ENCODE peak calls at places on chromosomes 4 and X, in six cellular contexts. O is neuronal stem cell, P is IMR-90, E is H9, X is mesenchymal stem cell, U is H1. R is an unnamed sample.
A peak's percentile ranks its signal among the peaks of the same experiment; 100 is the strongest.

GRCh38 chr4:152972821-152973613 is 36.9 kb downstream of the FHDC1 start:
- DNase-seq in O (no peak), P (peak; percentile 92), E (peak; percentile 16), X (peak; percentile 45), U (no peak), R (peak; percentile 27)

GRCh38 chr4:99945718-99946345 is 586 bp downstream of the DNAJB14 start:
- DNase-seq in O (peak; percentile 9), P (peak; percentile 21), E (no peak), X (peak; percentile 60), U (no peak), R (peak; percentile 61)

GRCh38 chrX:127457161-127457560 is 595.0 kb downstream of the ACTRT1 start:
- DNase-seq in O (no peak), P (no peak), E (no peak), X (no peak), U (no peak), R (no peak)

GRCh38 chr4:86564795-86565194 is 29.3 kb upstream of the PTPN13 start:
- DNase-seq in O (no peak), P (no peak), E (no peak), X (no peak), U (no peak), R (no peak)

GRCh38 chr4:89026542-89026941 is 30.4 kb downstream of the FAM13A start:
- DNase-seq in O (no peak), P (no peak), E (no peak), X (no peak), U (no peak), R (no peak)

GRCh38 chrX:16552546-16552945 is 97.4 kb upstream of the S100G start:
- DNase-seq in O (no peak), P (peak; percentile 56), E (no peak), X (no peak), U (no peak), R (peak; percentile 63)

GRCh38 chr4:87310691-87311335 is 11.9 kb downstream of the HSD17B13 start:
- DNase-seq in O (no peak), P (no peak), E (no peak), X (peak; percentile 20), U (no peak), R (no peak)

GRCh38 chrX:49237060-49237459 is 1.8 kb downstream of the CCDC22 start:
- DNase-seq in O (no peak), P (no peak), E (no peak), X (no peak), U (no peak), R (peak; percentile 0)

GRCh38 chr4:170047774-170048354 is 21.7 kb upstream of the MFAP3L start:
- DNase-seq in O (peak; percentile 59), P (peak; percentile 71), E (no peak), X (peak; percentile 69), U (no peak), R (peak; percentile 59)

GRCh38 chrX:13721819-13722527 is 12.4 kb downstream of the TRAPPC2 start:
- DNase-seq in O (no peak), P (peak; percentile 86), E (no peak), X (peak; percentile 74), U (no peak), R (no peak)

GRCh38 chr4:86775061-86775460 is 74.1 kb downstream of the SLC10A6 start:
- DNase-seq in O (no peak), P (no peak), E (no peak), X (no peak), U (no peak), R (no peak)

GRCh38 chrX:130772313-130773140 is 130.5 kb downstream of the ENOX2 start:
- DNase-seq in O (no peak), P (peak; percentile 73), E (no peak), X (peak; percentile 70), U (no peak), R (peak; percentile 58)

GRCh38 chrX:35858916-35859315 is 60.6 kb upstream of the CFAP47 start:
- DNase-seq in O (no peak), P (no peak), E (no peak), X (peak; percentile 33), U (no peak), R (no peak)

GRCh38 chr4:51885371-51885770 is 42.4 kb downstream of the DCUN1D4 start:
- DNase-seq in O (no peak), P (peak; percentile 28), E (peak; percentile 49), X (peak; percentile 48), U (no peak), R (peak; percentile 38)

GRCh38 chr4:97627785-97628184 is 515.5 kb downstream of the STPG2 start:
- DNase-seq in O (peak; percentile 31), P (no peak), E (no peak), X (no peak), U (no peak), R (no peak)

GRCh38 chr4:17029432-17029831 is 131.0 kb upstream of the LDB2 start:
- DNase-seq in O (no peak), P (no peak), E (no peak), X (no peak), U (no peak), R (no peak)

GRCh38 chr4:13524504-13525243 is 19.6 kb downstream of the NKX3-2 start:
- DNase-seq in O (no peak), P (peak; percentile 57), E (no peak), X (peak; percentile 78), U (no peak), R (no peak)

GRCh38 chrX:9619581-9619980 is 146.1 kb downstream of the GPR143 start:
- DNase-seq in O (no peak), P (no peak), E (peak; percentile 41), X (no peak), U (no peak), R (no peak)

GRCh38 chr4:154928640-154929257 is 147.7 kb downstream of the RBM46 start:
- DNase-seq in O (peak; percentile 21), P (peak; percentile 55), E (peak; percentile 39), X (no peak), U (peak; percentile 17), R (no peak)

GRCh38 chr4:100248476-100248875 is 58.2 kb upstream of the DDIT4L start:
- DNase-seq in O (no peak), P (no peak), E (no peak), X (no peak), U (no peak), R (peak; percentile 74)

GRCh38 chrX:78104447-78105176 is 564 bp downstream of the PGK1 start:
- DNase-seq in O (no peak), P (peak; percentile 31), E (no peak), X (peak; percentile 47), U (no peak), R (peak; percentile 6)

GRCh38 chrX:130746709-130747347 is 156.2 kb downstream of the ENOX2 start:
- DNase-seq in O (no peak), P (peak; percentile 22), E (no peak), X (no peak), U (no peak), R (no peak)

GRCh38 chrX:116378961-116379360 is 57.4 kb upstream of the SLC6A14 start:
- DNase-seq in O (no peak), P (no peak), E (no peak), X (no peak), U (no peak), R (no peak)

GRCh38 chrX:118780915-118781314 is 42.7 kb upstream of the ZCCHC12 start:
- DNase-seq in O (no peak), P (peak; percentile 24), E (no peak), X (peak; percentile 2), U (no peak), R (no peak)

GRCh38 chr4:82431026-82431745 is 796 bp downstream of the ENOPH1 start:
- DNase-seq in O (no peak), P (peak; percentile 39), E (peak; percentile 42), X (peak; percentile 39), U (no peak), R (peak; percentile 54)

GRCh38 chr4:168551211-168551610 is 54.4 kb downstream of the PALLD start:
- DNase-seq in O (no peak), P (peak; percentile 91), E (no peak), X (no peak), U (no peak), R (no peak)

GRCh38 chrX:72121381-72121780 is 10.3 kb downstream of the RTL5 start:
- DNase-seq in O (no peak), P (peak; percentile 75), E (no peak), X (peak; percentile 78), U (no peak), R (no peak)

DNA sequence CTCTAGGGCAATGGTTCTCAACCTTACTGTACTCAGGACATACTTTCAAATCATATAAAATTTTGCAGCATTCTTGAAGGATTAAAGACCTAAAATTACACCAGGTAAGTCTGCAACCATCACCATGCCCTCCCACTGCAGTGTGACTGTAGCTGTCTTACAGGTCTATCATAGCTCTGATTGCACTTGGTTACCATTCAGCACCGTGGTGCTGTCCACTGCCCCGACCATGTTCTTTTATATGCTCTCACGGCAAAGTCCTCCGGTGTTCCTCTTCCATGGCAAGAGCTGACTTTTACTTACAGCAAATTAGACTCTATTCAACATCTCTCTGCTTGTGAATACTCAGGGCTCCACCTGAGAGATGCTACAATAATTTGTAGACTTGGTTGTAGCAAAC is 11.5 kb downstream of the CRMP1 start:
- DNase-seq in O (no peak), P (peak; percentile 6), E (no peak), X (no peak), U (no peak), R (no peak)
- H3K79me1 ChIP-seq in O (peaks cover 13% of the 10 kb centered on the region), P (no peaks in the 10 kb centered on the region), E (peaks cover 31% of the 10 kb centered on the region), X (no peaks in the 10 kb centered on the region), U (peaks cover 42% of the 10 kb centered on the region), R (no peaks in the 10 kb centered on the region)

GRCh38 chrX:101051549-101052302 is at the start of gene TRMT2B:
- DNase-seq in O (peak; percentile 40), P (peak; percentile 64), E (peak; percentile 78), X (peak; percentile 80), U (peak; percentile 36), R (peak; percentile 52)
- H3K4ac ChIP-seq in O (no peak within 1 kb of the TSS), P (peak within 1 kb of the TSS; percentile 94), E (no peak within 1 kb of the TSS), X (no peak within 1 kb of the TSS), U (no peak within 1 kb of the TSS), R (peak within 1 kb of the TSS; percentile 14)

GRCh38 chrX:132266583-132267355 is 47.5 kb upstream of the RAP2C start:
- DNase-seq in O (no peak), P (peak; percentile 61), E (no peak), X (peak; percentile 34), U (no peak), R (peak; percentile 0)
- H3K14ac ChIP-seq in O (no peak overlapping the region), P (no peak overlapping the region), E (no peak overlapping the region), X (no peak overlapping the region), U (no peak overlapping the region), R (no peak overlapping the region)

GRCh38 chr4:5885733-5886132 is 7.2 kb downstream of the CRMP1 start:
- DNase-seq in O (no peak), P (no peak), E (no peak), X (no peak), U (no peak), R (no peak)

GRCh38 chr4:5887011-5887360 is 5.9 kb downstream of the CRMP1 start:
- DNase-seq in O (no peak), P (no peak), E (no peak), X (no peak), U (no peak), R (no peak)

GRCh38 chr4:5878359-5878758 is 14.5 kb downstream of the CRMP1 start:
- DNase-seq in O (no peak), P (no peak), E (no peak), X (no peak), U (no peak), R (no peak)

GRCh38 chr4:5883916-5884315 is 9.0 kb downstream of the CRMP1 start:
- DNase-seq in O (no peak), P (no peak), E (no peak), X (peak; percentile 19), U (no peak), R (no peak)

DNA sequence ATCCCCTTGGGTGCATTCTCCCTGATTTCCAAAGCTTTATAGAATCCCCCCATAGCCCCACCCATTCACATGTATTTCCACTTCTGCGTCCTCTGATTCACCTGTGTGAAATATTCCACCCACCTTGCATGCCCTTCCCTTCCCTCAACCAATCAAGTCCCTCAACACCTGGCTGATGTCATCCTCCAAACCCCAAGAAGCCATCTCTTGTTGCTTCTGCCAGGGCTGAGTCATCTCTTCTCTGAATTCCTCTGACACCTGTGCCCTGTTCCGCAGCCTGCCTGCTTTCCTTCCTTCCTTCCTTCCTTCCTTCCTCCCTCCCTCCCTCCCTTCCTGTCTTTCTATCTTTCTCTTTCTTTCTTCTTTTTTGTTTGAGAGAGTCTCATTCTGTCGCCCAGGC is 9.9 kb downstream of the CRMP1 start:
- DNase-seq in O (no peak), P (no peak), E (no peak), X (no peak), U (no peak), R (no peak)
- H3K79me1 ChIP-seq in O (peaks cover 22% of the 10 kb centered on the region), P (no peaks in the 10 kb centered on the region), E (peaks cover 22% of the 10 kb centered on the region), X (no peaks in the 10 kb centered on the region), U (peaks cover 33% of the 10 kb centered on the region), R (no peaks in the 10 kb centered on the region)